ENCODE peak calls at places on chromosome 20, in five cellular contexts. Z, A, C, S and B are unnamed samples.

GRCh38 chr20:49825521-49826033 is 12.9 kb downstream of the SLC9A8 start:
- DNase-seq in Z (no peak), A (no peak), C (no peak), S (no peak), B (no peak)

GRCh38 chr20:21102252-21102609 is 3.9 kb downstream of the LINC00237 start:
- DNase-seq in Z (no peak), A (no peak), C (no peak), S (no peak), B (no peak)

GRCh38 chr20:51622004-51622874 is 79.7 kb upstream of the NFATC2 start:
- DNase-seq in Z (no peak), A (no peak), C (no peak), S (no peak), B (no peak)

GRCh38 chr20:37395411-37395800 is 49.5 kb downstream of the SRC start:
- DNase-seq in Z (no peak), A (no peak), C (no peak), S (no peak), B (no peak)

GRCh38 chr20:41619360-41620115 is 1.4 kb upstream of the CHD6 start:
- DNase-seq in Z (no peak), A (no peak), C (no peak), S (no peak), B (no peak)

GRCh38 chr20:12936020-12936419 is 72.8 kb upstream of the SPTLC3 start:
- DNase-seq in Z (no peak), A (no peak), C (no peak), S (no peak), B (no peak)

GRCh38 chr20:15613530-15613929 is 959.7 kb downstream of the KIF16B start:
- DNase-seq in Z (no peak), A (no peak), C (no peak), S (no peak), B (no peak)

GRCh38 chr20:11054266-11055025 is 380.6 kb upstream of the JAG1 start:
- DNase-seq in Z (no peak), A (no peak), C (no peak), S (no peak), B (no peak)

GRCh38 chr20:16639027-16639941 is 66.0 kb upstream of the KIF16B start:
- DNase-seq in Z (no peak), A (no peak), C (no peak), S (no peak), B (no peak)

GRCh38 chr20:23647346-23647745 is 9.6 kb upstream of the CST3 start:
- DNase-seq in Z (no peak), A (no peak), C (no peak), S (no peak), B (no peak)

GRCh38 chr20:20425785-20426471 is 58.0 kb downstream of the INSM1 start:
- DNase-seq in Z (no peak), A (no peak), C (no peak), S (no peak), B (no peak)

GRCh38 chr20:11376406-11376805 is 541.3 kb upstream of the BTBD3 start:
- DNase-seq in Z (no peak), A (no peak), C (no peak), S (no peak), B (no peak)

GRCh38 chr20:41101660-41102059 is 35.7 kb upstream of the PLCG1 start:
- DNase-seq in Z (no peak), A (no peak), C (no peak), S (no peak), B (no peak)

GRCh38 chr20:10509411-10509810 is 74.3 kb downstream of the SLX4IP start:
- DNase-seq in Z (no peak), A (no peak), C (no peak), S (no peak), B (no peak)

GRCh38 chr20:37521091-37521771 is at the start of gene NNAT:
- DNase-seq in Z (no peak), A (no peak), C (no peak), S (no peak), B (no peak)

GRCh38 chr20:36439040-36439730 is 102.1 kb upstream of the MYL9 start:
- DNase-seq in Z (peak; percentile 32), A (peak; percentile 37), C (no peak), S (peak; percentile 56), B (no peak)

GRCh38 chr20:50464026-50464724 is 46.0 kb upstream of the PTPN1 start:
- DNase-seq in Z (no peak), A (peak; percentile 35), C (no peak), S (peak; percentile 39), B (no peak)

GRCh38 chr20:10219993-10220750 is 1.5 kb downstream of the SNAP25 start:
- DNase-seq in Z (no peak), A (no peak), C (no peak), S (no peak), B (no peak)

GRCh38 chr20:8608470-8608869 is 460.4 kb upstream of the PLCB4 start:
- DNase-seq in Z (no peak), A (no peak), C (no peak), S (no peak), B (no peak)

GRCh38 chr20:18984238-18985200 is 170.9 kb downstream of the SCP2D1 start:
- DNase-seq in Z (no peak), A (no peak), C (no peak), S (no peak), B (no peak)

GRCh38 chr20:63740070-63740500 is 509 bp downstream of the SLC2A4RG start:
- DNase-seq in Z (no peak), A (no peak), C (no peak), S (no peak), B (no peak)
- H3K4me3 ChIP-seq in Z (peak overlapping the region; percentile 85), A (peak overlapping the region; percentile 60), C (peak overlapping the region; percentile 77), S (peak overlapping the region; percentile 75), B (peak overlapping the region; percentile 57)

DNA sequence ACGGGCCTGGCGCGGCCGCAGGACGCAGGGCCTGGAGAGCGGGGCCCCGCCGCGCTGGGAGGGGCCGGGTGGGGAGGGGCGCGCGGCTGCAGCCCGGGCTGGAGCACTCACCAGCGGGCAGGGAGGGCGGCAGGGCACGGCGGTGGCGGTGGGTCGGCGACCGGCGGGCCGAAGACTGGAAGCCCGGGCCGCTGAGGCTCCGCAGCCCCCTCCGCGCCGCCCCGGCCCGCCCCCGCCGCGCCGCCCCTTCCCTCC is at the start of gene GATA5:
- DNase-seq in Z (no peak), A (no peak), C (no peak), S (no peak), B (no peak)
- H3K4me3 ChIP-seq in Z (no peak within 1 kb of the TSS), A (no peak within 1 kb of the TSS), C (no peak within 1 kb of the TSS), S (peak within 1 kb of the TSS; percentile 51), B (peak within 1 kb of the TSS; percentile 38)

GRCh38 chr20:38896009-38896594 is 30.1 kb upstream of the FAM83D start:
- DNase-seq in Z (no peak), A (no peak), C (no peak), S (no peak), B (no peak)
- H3K4me3 ChIP-seq in Z (no peak overlapping the region), A (no peak overlapping the region), C (no peak overlapping the region), S (no peak overlapping the region), B (no peak overlapping the region)

GRCh38 chr20:47743671-47744070 is 41.6 kb downstream of the SULF2 start:
- DNase-seq in Z (no peak), A (no peak), C (no peak), S (no peak), B (no peak)

GRCh38 chr20:47737923-47738322 is 47.4 kb downstream of the SULF2 start:
- DNase-seq in Z (no peak), A (no peak), C (no peak), S (no peak), B (no peak)

GRCh38 chr20:47736570-47737152 is 48.6 kb downstream of the SULF2 start:
- DNase-seq in Z (no peak), A (no peak), C (no peak), S (no peak), B (no peak)

GRCh38 chr20:47741669-47742345 is 43.5 kb downstream of the SULF2 start:
- DNase-seq in Z (no peak), A (no peak), C (no peak), S (no peak), B (no peak)

GRCh38 chr20:47740225-47741184 is 44.8 kb downstream of the SULF2 start:
- DNase-seq in Z (peak; percentile 31), A (no peak), C (no peak), S (no peak), B (no peak)
- H3K4me3 ChIP-seq in Z (no peak overlapping the region), A (no peak overlapping the region), C (no peak overlapping the region), S (no peak overlapping the region), B (no peak overlapping the region)

DNA sequence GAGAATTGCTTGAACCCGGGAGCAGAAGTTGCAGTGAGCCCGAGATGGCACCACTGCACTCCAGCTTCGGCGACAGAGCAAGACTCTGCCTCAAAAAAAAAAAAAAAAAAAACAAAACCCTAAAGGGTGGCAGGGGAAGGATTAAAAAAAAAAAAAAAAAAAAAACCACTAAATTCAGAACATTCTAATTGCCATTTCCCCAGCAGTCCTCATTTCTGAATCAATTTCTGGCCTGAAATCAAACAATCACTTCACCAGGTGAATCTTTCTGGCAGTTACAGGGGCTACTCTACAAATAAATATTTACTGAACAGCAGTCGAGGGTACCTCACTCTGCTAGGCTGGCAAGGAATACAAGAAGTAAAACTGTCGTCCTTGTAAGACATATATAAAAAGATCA is 1.2 kb downstream of the UQCC1 start:
- DNase-seq in Z (no peak), A (no peak), C (no peak), S (no peak), B (no peak)
- H3K4me3 ChIP-seq in Z (peak overlapping the region; percentile 68), A (peak overlapping the region; percentile 74), C (no peak overlapping the region), S (no peak overlapping the region), B (peak overlapping the region; percentile 85)

DNA sequence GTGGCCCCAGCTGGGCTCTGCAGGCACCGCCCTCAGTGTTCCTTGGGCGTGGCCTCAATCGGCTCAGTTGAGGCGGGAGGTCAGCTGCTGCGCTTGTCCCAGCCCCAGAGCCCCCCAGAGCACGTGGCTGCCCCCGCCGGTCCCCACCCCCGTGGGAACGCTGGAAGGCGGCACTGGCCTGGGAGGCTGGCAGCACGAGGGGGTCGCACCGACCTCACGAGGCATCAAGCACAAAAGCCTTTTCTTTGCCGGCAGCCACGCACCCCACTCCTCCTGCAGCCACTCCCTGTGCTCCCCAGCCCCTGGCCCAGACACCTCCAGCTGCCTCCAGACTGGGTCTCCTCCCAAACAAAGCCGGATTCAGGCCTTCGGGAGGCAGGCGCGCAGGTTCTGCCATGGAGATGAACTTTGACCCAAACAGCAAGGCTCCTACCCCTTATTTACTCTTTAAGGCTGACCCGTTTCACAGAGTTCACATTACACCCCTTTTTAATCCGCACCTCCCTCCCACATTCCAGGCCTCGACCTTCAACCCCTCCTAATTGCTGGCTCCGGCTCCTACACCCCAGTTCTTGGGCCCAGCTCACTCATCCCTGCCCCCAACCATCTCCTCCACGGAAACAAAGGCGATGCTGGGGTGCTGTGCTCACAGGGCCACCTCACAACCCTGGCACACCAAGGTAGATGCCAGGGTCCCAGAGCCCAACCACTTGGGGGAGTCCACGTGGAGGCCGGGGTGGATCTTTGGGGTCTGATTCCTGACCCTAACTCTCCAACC is 111.7 kb downstream of the NOL4L start:
- DNase-seq in Z (no peak), A (no peak), C (no peak), S (no peak), B (no peak)
- H3K4me3 ChIP-seq in Z (no peak overlapping the region), A (no peak overlapping the region), C (no peak overlapping the region), S (no peak overlapping the region), B (no peak overlapping the region)

GRCh38 chr20:39347626-39348025 is 385.5 kb downstream of the DHX35 start:
- DNase-seq in Z (no peak), A (no peak), C (no peak), S (no peak), B (no peak)

GRCh38 chr20:39349240-39349639 is 387.1 kb downstream of the DHX35 start:
- DNase-seq in Z (no peak), A (no peak), C (no peak), S (no peak), B (no peak)
- H3K4me3 ChIP-seq in Z (no peak overlapping the region), A (no peak overlapping the region), C (no peak overlapping the region), S (no peak overlapping the region), B (no peak overlapping the region)